ENCODE peak calls at places on chromosomes 4 and X, in four cellular contexts. I is CD8-positive, alpha-beta T cell; B is lower lobe of right lung; U is IMR-90. X is an unnamed sample.

GRCh38 chr4:8238061-8238511 is 31.5 kb upstream of the HTRA3 start:
- DNase-seq in I (no peak), B (peak; percentile 53), U (no peak), X (no peak)

GRCh38 chrX:120791013-120791643 is 84.5 kb downstream of the CT47B1 start:
- DNase-seq in I (no peak), B (no peak), U (peak; percentile 43), X (peak; percentile 24)

GRCh38 chr4:105765690-105766407 is 57.3 kb downstream of the GSTCD start:
- DNase-seq in I (no peak), B (no peak), U (peak; percentile 94), X (no peak)

GRCh38 chr4:177638871-177639270 is 196.6 kb upstream of the AGA start:
- DNase-seq in I (no peak), B (no peak), U (no peak), X (no peak)

GRCh38 chrX:29617725-29618124 is 597.6 kb upstream of the MAGEB2 start:
- DNase-seq in I (no peak), B (no peak), U (no peak), X (no peak)

GRCh38 chr4:169346840-169347239 is 76.1 kb upstream of the SH3RF1 start:
- DNase-seq in I (no peak), B (no peak), U (no peak), X (no peak)

GRCh38 chr4:91958651-91959050 is 345.1 kb upstream of the GRID2 start:
- DNase-seq in I (no peak), B (no peak), U (peak; percentile 6), X (no peak)

GRCh38 chr4:127055349-127055748 is 577.4 kb upstream of the INTU start:
- DNase-seq in I (no peak), B (no peak), U (peak; percentile 70), X (no peak)

GRCh38 chr4:113885291-113885690 is 94.2 kb downstream of the ARSJ start:
- DNase-seq in I (no peak), B (no peak), U (no peak), X (no peak)

GRCh38 chr4:55396305-55397023 is 707 bp downstream of the TMEM165 start:
- DNase-seq in I (peak; percentile 5), B (peak; percentile 61), U (peak; percentile 38), X (peak; percentile 20)

GRCh38 chrX:66017659-66018170 is 22.2 kb downstream of the VSIG4 start:
- DNase-seq in I (no peak), B (no peak), U (no peak), X (no peak)

GRCh38 chr4:98507299-98507698 is 151.1 kb downstream of the TSPAN5 start:
- DNase-seq in I (no peak), B (no peak), U (no peak), X (no peak)

GRCh38 chr4:35358001-35358584 is 886.2 kb downstream of the ARAP2 start:
- DNase-seq in I (no peak), B (no peak), U (no peak), X (no peak)

GRCh38 chr4:16048639-16049448 is 35.0 kb downstream of the PROM1 start:
- DNase-seq in I (no peak), B (no peak), U (no peak), X (no peak)

GRCh38 chr4:7358100-7358735 is 76.5 kb downstream of the PSAPL1 start:
- DNase-seq in I (no peak), B (no peak), U (peak; percentile 93), X (no peak)

GRCh38 chr4:139177049-139177887 is at the start of gene ELF2:
- DNase-seq in I (peak; percentile 73), B (peak; percentile 95), U (peak; percentile 84), X (peak; percentile 87)

GRCh38 chrX:39472161-39472560 is 625.6 kb downstream of the BCOR start:
- DNase-seq in I (no peak), B (no peak), U (no peak), X (no peak)

GRCh38 chr4:20356565-20356964 is 104.9 kb downstream of the SLIT2 start:
- DNase-seq in I (no peak), B (no peak), U (no peak), X (no peak)

GRCh38 chrX:37921758-37922157 is 74.4 kb upstream of the DYNLT3 start:
- DNase-seq in I (no peak), B (no peak), U (peak; percentile 66), X (no peak)

GRCh38 chr4:123481034-123481433 is 84.4 kb downstream of the SPRY1 start:
- DNase-seq in I (no peak), B (no peak), U (peak; percentile 92), X (no peak)

GRCh38 chrX:30888526-30889146 is 418 bp downstream of the TAB3 start:
- DNase-seq in I (peak; percentile 1), B (no peak), U (no peak), X (no peak)

GRCh38 chr4:128315756-128316520 is 28.3 kb upstream of the PGRMC2 start:
- DNase-seq in I (no peak), B (no peak), U (no peak), X (no peak)

GRCh38 chr4:40745585-40745984 is 4.2 kb upstream of the NSUN7 start:
- DNase-seq in I (no peak), B (no peak), U (no peak), X (no peak)

GRCh38 chr4:19266566-19266965 is 985.1 kb upstream of the SLIT2 start:
- DNase-seq in I (no peak), B (no peak), U (no peak), X (no peak)

GRCh38 chr4:7559741-7560376 is 125.1 kb upstream of the PSAPL1 start:
- DNase-seq in I (no peak), B (no peak), U (no peak), X (no peak)

DNA sequence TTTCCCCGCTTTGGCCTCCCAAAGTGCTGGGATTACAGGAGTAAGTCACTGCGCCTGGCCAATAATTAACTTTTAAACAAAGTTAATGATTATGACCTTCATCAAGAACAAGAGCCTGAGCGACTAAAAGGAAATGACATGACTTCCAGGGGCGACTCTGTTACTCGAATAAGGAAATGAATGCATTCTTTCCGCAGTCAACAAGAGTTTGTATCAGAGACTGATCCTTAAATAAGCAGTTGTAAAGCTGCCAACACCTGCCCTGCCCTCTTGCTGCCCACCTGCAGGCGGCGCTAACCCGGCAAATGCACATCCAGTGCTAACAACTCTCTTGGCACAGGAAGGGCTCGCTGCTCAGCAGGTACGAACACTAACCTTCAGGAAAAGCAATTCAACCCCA is 27.3 kb downstream of the WDR1 start:
- DNase-seq in I (no peak), B (peak; percentile 55), U (no peak), X (no peak)
- H3K36me3 ChIP-seq in I (peaks cover 95% of the 10 kb centered on the region), B (peaks cover 93% of the 10 kb centered on the region), U (peaks cover 95% of the 10 kb centered on the region), X (peaks cover 46% of the 10 kb centered on the region)

GRCh38 chrX:41481264-41482109 is 34.3 kb downstream of the NYX start:
- DNase-seq in I (no peak), B (no peak), U (no peak), X (no peak)
- TF ChIP-seq CTCF in I (no peak), B (peak; percentile 29), U (peak; percentile 33), X (no peak)

GRCh38 chr4:185395255-185395955 is at the start of gene LRP2BP:
- DNase-seq in I (no peak), B (no peak), U (no peak), X (no peak)
- H3K4me3 ChIP-seq in I (peak within 1 kb of the TSS; percentile 73), B (peak within 1 kb of the TSS; percentile 86), U (peak within 1 kb of the TSS; percentile 71), X (peak within 1 kb of the TSS; percentile 87)

GRCh38 chr4:2910409-2910808 is 52.8 kb downstream of the NOP14 start:
- DNase-seq in I (no peak), B (no peak), U (no peak), X (no peak)

GRCh38 chr4:2911868-2912267 is 51.3 kb downstream of the NOP14 start:
- DNase-seq in I (no peak), B (no peak), U (no peak), X (no peak)

GRCh38 chr4:2907706-2908293 is 55.4 kb downstream of the NOP14 start:
- DNase-seq in I (no peak), B (no peak), U (no peak), X (no peak)

GRCh38 chr4:2908686-2909085 is 54.5 kb downstream of the NOP14 start:
- DNase-seq in I (no peak), B (no peak), U (no peak), X (no peak)

GRCh38 chr4:2909583-2909982 is 53.6 kb downstream of the NOP14 start:
- DNase-seq in I (no peak), B (no peak), U (no peak), X (no peak)
- H3K36me3 ChIP-seq in I (peaks cover 58% of the 10 kb centered on the region), B (peaks cover 100% of the 10 kb centered on the region), U (peaks cover 78% of the 10 kb centered on the region), X (no peaks in the 10 kb centered on the region)